ENCODE peak calls at places on chromosomes 2 and 18, in seven cellular contexts. J is lung; O is naive thymus-derived CD4-positive, alpha-beta T cell; Q is fibroblast of lung; T is tibial nerve; W is CD8-positive, alpha-beta memory T cell; S is adrenal gland. D is an unnamed sample.

GRCh38 chr18:50158866-50159653 is 35.9 kb downstream of the MYO5B start:
- DNase-seq in W (no peak), Q (no peak), J (no peak), S (no peak), T (no peak), O (no peak), D (no peak)

GRCh38 chr2:120934891-120935338 is 199.2 kb downstream of the GLI2 start:
- DNase-seq in S (peak; percentile 84), O (no peak), J (no peak), T (no peak), W (no peak), Q (peak; percentile 96), D (no peak)

GRCh38 chr2:100563407-100564247 is 834 bp downstream of the PDCL3 start:
- DNase-seq in Q (no peak), J (no peak), W (no peak), O (no peak), T (no peak), S (no peak), D (no peak)

GRCh38 chr2:188534875-188535274 is 243.2 kb downstream of the GULP1 start:
- DNase-seq in Q (no peak), O (no peak), T (no peak), S (no peak), W (no peak), J (no peak), D (no peak)

GRCh38 chr2:63058149-63058741 is 7.6 kb downstream of the OTX1 start:
- DNase-seq in Q (no peak), O (no peak), W (no peak), S (no peak), T (no peak), J (no peak), D (no peak)

GRCh38 chr2:145592362-145592761 is 1072.4 kb upstream of the ZEB2 start:
- DNase-seq in S (no peak), T (no peak), W (no peak), J (no peak), Q (no peak), O (no peak), D (no peak)

GRCh38 chr18:5285326-5285725 is 10.2 kb downstream of the ZBTB14 start:
- DNase-seq in W (no peak), T (no peak), J (no peak), O (no peak), Q (no peak), S (no peak), D (no peak)

GRCh38 chr2:30421551-30422436 is 25.3 kb upstream of the LCLAT1 start:
- DNase-seq in O (peak; percentile 24), J (no peak), T (no peak), Q (peak; percentile 65), S (no peak), W (no peak), D (no peak)

GRCh38 chr2:128791983-128792315 is 473.3 kb upstream of the HS6ST1 start:
- DNase-seq in W (no peak), S (no peak), T (no peak), J (no peak), Q (no peak), O (no peak), D (no peak)

GRCh38 chr2:158894078-158894477 is 74.4 kb upstream of the TANC1 start:
- DNase-seq in Q (peak; percentile 97), T (no peak), W (no peak), S (no peak), J (no peak), O (no peak), D (no peak)

GRCh38 chr18:21110667-21111350 is 804 bp downstream of the ROCK1 start:
- DNase-seq in S (peak; percentile 41), O (peak; percentile 76), W (peak; percentile 82), J (peak; percentile 47), Q (peak; percentile 54), T (no peak), D (peak; percentile 76)

GRCh38 chr2:130347220-130347925 is 4.7 kb downstream of the IMP4 start:
- DNase-seq in J (no peak), O (no peak), T (no peak), Q (no peak), W (no peak), S (no peak), D (no peak)

GRCh38 chr2:112149866-112150435 is 11.8 kb downstream of the FBLN7 start:
- DNase-seq in S (no peak), O (no peak), Q (no peak), T (no peak), W (no peak), J (no peak), D (no peak)

GRCh38 chr2:219871396-219871795 is 244.0 kb downstream of the SLC4A3 start:
- DNase-seq in J (no peak), Q (peak; percentile 3), W (no peak), S (no peak), T (no peak), O (no peak), D (no peak)

GRCh38 chr18:45026162-45026561 is 345.5 kb downstream of the SETBP1 start:
- DNase-seq in W (no peak), T (no peak), Q (no peak), O (no peak), J (no peak), S (no peak), D (no peak)

GRCh38 chr18:34595673-34596072 is 114.4 kb upstream of the DTNA start:
- DNase-seq in Q (peak; percentile 36), W (no peak), S (peak; percentile 30), T (no peak), O (no peak), J (no peak), D (no peak)

GRCh38 chr2:25286025-25286400 is 55.7 kb downstream of the DNMT3A start:
- DNase-seq in S (no peak), T (no peak), Q (no peak), O (peak; percentile 79), W (peak; percentile 84), J (no peak), D (no peak)

GRCh38 chr2:217875556-217876252 is 127.1 kb downstream of the TNS1 start:
- DNase-seq in O (no peak), Q (no peak), J (no peak), S (no peak), T (no peak), W (no peak), D (no peak)

GRCh38 chr2:1548910-1549673 is 135.8 kb downstream of the TPO start:
- DNase-seq in Q (peak; percentile 15), W (no peak), S (no peak), O (no peak), T (no peak), J (no peak), D (no peak)

GRCh38 chr2:128636802-128637147 is 318.1 kb upstream of the HS6ST1 start:
- DNase-seq in W (no peak), J (no peak), T (no peak), Q (no peak), O (no peak), S (no peak), D (no peak)

GRCh38 chr2:5495616-5496015 is 196.6 kb upstream of the SOX11 start:
- DNase-seq in Q (no peak), W (no peak), S (no peak), T (no peak), O (no peak), J (no peak), D (no peak)

GRCh38 chr2:191171708-191172355 is 21.0 kb upstream of the STAT4 start:
- DNase-seq in T (no peak), J (peak; percentile 42), S (no peak), Q (peak; percentile 98), O (no peak), W (no peak), D (no peak)

GRCh38 chr2:141105763-141106162 is 1025.1 kb downstream of the LRP1B start:
- DNase-seq in S (no peak), O (no peak), W (no peak), T (no peak), Q (no peak), J (no peak), D (no peak)

GRCh38 chr2:33435518-33435917 is 40.9 kb upstream of the RASGRP3 start:
- DNase-seq in Q (no peak), J (no peak), S (no peak), O (no peak), T (no peak), W (no peak), D (no peak)

GRCh38 chr2:33437297-33437696 is 39.2 kb upstream of the RASGRP3 start:
- DNase-seq in Q (peak; percentile 99), T (no peak), O (no peak), S (no peak), J (no peak), W (no peak), D (no peak)

GRCh38 chr2:33433279-33434235 is 42.9 kb upstream of the RASGRP3 start:
- DNase-seq in J (no peak), Q (no peak), T (no peak), O (no peak), S (no peak), W (no peak), D (no peak)

GRCh38 chr2:33437815-33438214 is 38.6 kb upstream of the RASGRP3 start:
- DNase-seq in O (no peak), J (no peak), T (no peak), Q (no peak), W (no peak), S (no peak), D (no peak)

GRCh38 chr2:33436083-33436482 is 40.4 kb upstream of the RASGRP3 start:
- DNase-seq in O (no peak), T (no peak), Q (no peak), W (no peak), S (no peak), J (no peak), D (no peak)
- H3K4me3 ChIP-seq in O (no peak overlapping the region), T (no peak overlapping the region), Q (no peak overlapping the region), W (no peak overlapping the region), S (no peak overlapping the region), J (no peak overlapping the region), D (no peak overlapping the region)

GRCh38 chr2:176164184-176164802 is 7.2 kb downstream of the HOXD3 start:
- DNase-seq in S (no peak), W (no peak), O (no peak), Q (no peak), T (no peak), J (no peak), D (no peak)
- H3K9me3 ChIP-seq in S (no peaks in the 10 kb centered on the region), W (no peaks in the 10 kb centered on the region), O (no peaks in the 10 kb centered on the region), Q (no peaks in the 10 kb centered on the region), T (no peaks in the 10 kb centered on the region), J (no peaks in the 10 kb centered on the region), D (no peaks in the 10 kb centered on the region)

GRCh38 chr18:62942578-62942977 is 227.2 kb downstream of the PHLPP1 start:
- DNase-seq in T (no peak), O (no peak), J (no peak), W (no peak), S (no peak), Q (no peak), D (no peak)
- H3K4me1 ChIP-seq in T (no peaks in the 10 kb centered on the region), O (no peaks in the 10 kb centered on the region), J (no peaks in the 10 kb centered on the region), W (no peaks in the 10 kb centered on the region), S (peaks cover 4% of the 10 kb centered on the region), Q (peaks cover 2% of the 10 kb centered on the region), D (no peaks in the 10 kb centered on the region)

DNA sequence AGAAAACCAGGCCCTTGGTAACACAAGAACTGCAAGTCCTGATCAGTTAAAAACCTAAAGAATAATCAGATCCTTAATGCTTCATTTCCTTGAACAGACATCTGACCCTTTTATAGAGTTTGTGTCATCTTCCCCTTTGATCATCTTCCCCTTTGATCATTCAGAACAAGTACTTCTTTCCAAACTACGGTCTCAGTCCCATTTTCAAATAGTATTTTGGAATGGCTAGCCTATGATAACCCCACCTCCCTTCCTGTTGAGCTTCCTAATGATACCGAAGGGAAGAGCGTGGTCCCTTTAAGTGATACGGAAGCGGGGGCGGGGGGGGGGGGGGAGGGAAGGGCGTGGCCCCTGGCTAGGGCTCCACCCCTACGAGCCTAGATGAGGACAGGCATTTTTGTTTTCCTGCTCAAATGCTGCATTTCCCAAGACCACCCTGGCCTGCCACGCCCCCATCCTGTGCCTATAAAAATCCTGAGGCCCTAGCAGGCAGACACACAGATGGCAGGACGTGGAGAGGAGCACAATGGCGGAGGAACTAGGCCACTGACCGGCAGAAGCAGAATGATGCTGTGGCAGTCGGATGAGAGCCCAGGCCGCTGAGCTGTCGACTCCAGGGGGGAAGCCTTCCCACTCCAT is 24.1 kb upstream of the CHRNA1 start:
- DNase-seq in O (no peak), J (no peak), Q (peak; percentile 60), S (no peak), W (no peak), T (no peak), D (no peak)
- H3K4me3 ChIP-seq in O (no peak overlapping the region), J (no peak overlapping the region), Q (no peak overlapping the region), S (no peak overlapping the region), W (no peak overlapping the region), T (no peak overlapping the region), D (no peak overlapping the region)